ENCODE peak calls at places on chromosomes 6 and 20, in seven cellular contexts. E, H, F, P, A, R and S are unnamed samples. For H3K4me1, the result is how much of the 10 kb centered on the place peaks cover.

GRCh38 chr6:129115491-129115890 is 232.6 kb downstream of the LAMA2 start:
- DNase-seq in E (no peak), H (no peak), F (no peak), P (no peak), A (no peak), R (no peak), S (no peak)

GRCh38 chr6:90536516-90536915 is 50.4 kb downstream of the MAP3K7 start:
- DNase-seq in E (no peak), H (no peak), F (no peak), P (no peak), A (no peak), R (no peak), S (no peak)

GRCh38 chr6:65299236-65299635 is 407.8 kb downstream of the EYS start:
- DNase-seq in E (no peak), H (no peak), F (no peak), P (no peak), A (no peak), R (no peak), S (no peak)

GRCh38 chr20:37686762-37687477 is 6.9 kb upstream of the CTNNBL1 start:
- DNase-seq in E (peak), H (no peak), F (no peak), P (peak), A (no peak), R (no peak), S (no peak)

GRCh38 chr6:122428781-122429180 is 29.3 kb downstream of the HSF2 start:
- DNase-seq in E (no peak), H (no peak), F (no peak), P (no peak), A (no peak), R (no peak), S (no peak)

GRCh38 chr6:32194825-32195651 is 2.6 kb upstream of the GPSM3 start:
- DNase-seq in E (peak), H (no peak), F (no peak), P (peak), A (no peak), R (no peak), S (no peak)

GRCh38 chr6:44464051-44464450 is 76.5 kb downstream of the CDC5L start:
- DNase-seq in E (no peak), H (no peak), F (no peak), P (no peak), A (no peak), R (no peak), S (no peak)

GRCh38 chr20:31894980-31895675 is 24.7 kb downstream of the TTLL9 start:
- DNase-seq in E (peak), H (no peak), F (peak), P (peak), A (peak), R (no peak), S (peak)

GRCh38 chr6:22141271-22141745 is 155.5 kb downstream of the PRL start:
- DNase-seq in E (no peak), H (no peak), F (peak), P (no peak), A (no peak), R (no peak), S (no peak)

GRCh38 chr6:125194980-125195379 is 41.4 kb downstream of the TPD52L1 start:
- DNase-seq in E (no peak), H (no peak), F (no peak), P (no peak), A (no peak), R (no peak), S (no peak)

GRCh38 chr6:125193208-125193607 is 39.6 kb downstream of the TPD52L1 start:
- DNase-seq in E (peak), H (no peak), F (no peak), P (peak), A (no peak), R (no peak), S (no peak)

GRCh38 chr6:125190667-125191066 is 37.1 kb downstream of the TPD52L1 start:
- DNase-seq in E (no peak), H (no peak), F (no peak), P (no peak), A (no peak), R (no peak), S (no peak)

GRCh38 chr6:125191916-125192609 is 38.5 kb downstream of the TPD52L1 start:
- DNase-seq in E (peak), H (peak), F (peak), P (peak), A (peak), R (no peak), S (no peak)

DNA sequence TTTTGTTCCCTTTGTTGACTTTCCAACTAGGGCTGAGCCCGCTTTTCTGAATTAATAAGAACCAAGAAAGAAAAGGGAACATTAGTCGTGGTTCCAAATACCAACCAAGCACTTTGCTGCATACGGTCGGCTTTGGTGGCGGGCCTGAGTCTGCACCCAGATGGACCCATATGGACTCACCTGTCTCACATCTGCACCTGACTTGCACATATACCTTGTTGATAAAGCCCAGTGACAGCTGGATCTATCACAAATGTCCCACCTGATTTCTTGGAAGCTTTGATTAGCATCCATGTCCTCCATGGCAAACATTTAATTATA is 39.0 kb downstream of the TPD52L1 start:
- DNase-seq in E (no peak), H (no peak), F (no peak), P (no peak), A (no peak), R (no peak), S (no peak)
- H3K4me1 ChIP-seq in E (under half), H (under half), F (under half), P (under half), A (under half), R (under half), S (under half)

GRCh38 chr6:110816110-110816409 is 791 bp upstream of the CDK19 start:
- DNase-seq in E (no peak), H (no peak), F (no peak), P (no peak), A (no peak), R (no peak), S (no peak)

GRCh38 chr6:110815260-110816109 is at the start of gene CDK19:
- DNase-seq in E (peak), H (peak), F (peak), P (peak), A (peak), R (peak), S (peak)

GRCh38 chr6:110813338-110813737 is 1.9 kb downstream of the CDK19 start:
- DNase-seq in E (no peak), H (no peak), F (no peak), P (no peak), A (no peak), R (no peak), S (no peak)

GRCh38 chr6:110813813-110814487 is 1.3 kb downstream of the CDK19 start:
- DNase-seq in E (peak), H (no peak), F (no peak), P (peak), A (no peak), R (no peak), S (no peak)

GRCh38 chr6:110814488-110815259 is 595 bp downstream of the CDK19 start:
- DNase-seq in E (peak), H (peak), F (peak), P (peak), A (peak), R (peak), S (peak)
- H3K4me1 ChIP-seq in E (under half), H (under half), F (under half), P (under half), A (under half), R (under half), S (under half)

GRCh38 chr6:13469688-13470087 is 17.7 kb downstream of the GFOD1 start:
- DNase-seq in E (no peak), H (no peak), F (no peak), P (no peak), A (no peak), R (no peak), S (no peak)
- H3K4me1 ChIP-seq in E (under half), H (under half), F (under half), P (under half), A (under half), R (under half), S (under half)

GRCh38 chr20:49184691-49185070 is 3.5 kb downstream of the STAU1 start:
- DNase-seq in E (no peak), H (no peak), F (no peak), P (no peak), A (no peak), R (no peak), S (no peak)
- H3K4me1 ChIP-seq in E (under half), H (under half), F (under half), P (under half), A (half or more), R (half or more), S (half or more)

GRCh38 chr6:94548211-94548610 is 1029.1 kb upstream of the MANEA start:
- DNase-seq in E (no peak), H (no peak), F (no peak), P (no peak), A (no peak), R (no peak), S (no peak)
- H3K4me1 ChIP-seq in E (under half), H (under half), F (under half), P (under half), A (under half), R (under half), S (under half)